ENCODE peak calls at places on chromosome 20, in five cellular contexts. K is nephron progenitor cell, Q is activated B cell treated with CpG ODN at 0.5 μM for 24 hours, W is fibroblast of mammary gland, T is endothelial cell. J is an unnamed sample.

GRCh38 chr20:17653835-17654648 is 28.0 kb downstream of the RRBP1 start:
- DNase-seq in K (no peak), Q (no peak), W (no peak), T (no peak), J (peak; percentile 13)

GRCh38 chr20:57654363-57654997 is 34.3 kb upstream of the ZBP1 start:
- DNase-seq in K (peak; percentile 66), Q (peak; percentile 55), W (peak; percentile 55), T (peak; percentile 62), J (peak; percentile 92)

GRCh38 chr20:41004561-41005360 is 23.9 kb upstream of the TOP1 start:
- DNase-seq in K (no peak), Q (no peak), W (peak; percentile 64), T (no peak), J (no peak)

GRCh38 chr20:35344354-35344837 is 52.2 kb upstream of the FAM83C start:
- DNase-seq in K (no peak), Q (no peak), W (peak; percentile 95), T (no peak), J (no peak)

GRCh38 chr20:54162378-54162777 is 11.4 kb downstream of the CYP24A1 start:
- DNase-seq in K (no peak), Q (no peak), W (no peak), T (no peak), J (no peak)

GRCh38 chr20:3406481-3407425 is 716 bp downstream of the DNAAF9 start:
- DNase-seq in K (peak; percentile 38), Q (peak; percentile 17), W (peak; percentile 83), T (peak; percentile 12), J (peak; percentile 37)

GRCh38 chr20:157154-157553 is at the start of gene DEFB127:
- DNase-seq in K (no peak), Q (no peak), W (no peak), T (no peak), J (no peak)

GRCh38 chr20:61588356-61589054 is 336.4 kb downstream of the CDH4 start:
- DNase-seq in K (peak; percentile 20), Q (no peak), W (peak; percentile 67), T (no peak), J (no peak)

GRCh38 chr20:4775322-4776078 is 53.8 kb downstream of the PRND start:
- DNase-seq in K (no peak), Q (no peak), W (no peak), T (no peak), J (no peak)

DNA sequence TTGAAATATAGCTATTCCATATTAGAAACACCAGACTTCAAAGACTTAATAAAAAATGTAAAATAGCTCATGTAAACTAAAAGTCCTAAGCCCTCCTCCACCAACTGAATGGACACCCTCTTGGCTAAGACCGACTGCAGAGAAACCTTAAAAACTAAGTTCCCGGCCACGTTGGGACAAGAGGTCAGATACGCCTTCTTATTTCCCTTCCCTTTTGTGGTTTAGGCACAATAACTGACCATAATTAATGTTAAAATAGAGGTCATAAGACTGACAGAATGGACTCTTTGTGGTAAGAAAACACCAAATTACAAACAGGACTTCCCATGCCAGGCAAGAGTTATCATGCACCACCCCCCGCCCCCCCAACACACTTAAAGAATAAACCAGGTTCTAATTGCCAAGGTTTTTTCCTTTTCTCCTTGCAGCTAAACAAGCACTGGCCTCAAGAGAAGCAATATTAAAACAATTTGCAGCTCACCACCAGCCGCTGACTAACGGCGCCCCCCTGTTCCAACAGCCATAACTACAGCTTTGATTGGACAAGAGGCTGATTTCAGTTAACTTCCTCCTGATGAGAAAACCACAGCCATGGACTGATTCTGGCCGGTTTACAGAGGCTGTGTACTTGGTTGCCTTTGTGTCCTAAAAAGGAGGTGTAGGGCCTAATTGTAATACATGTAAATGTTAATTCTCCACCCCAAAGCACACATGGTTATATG is 10.7 kb upstream of the LAMP5 start:
- DNase-seq in K (no peak), Q (no peak), W (peak; percentile 77), T (no peak), J (no peak)
- TF ChIP-seq CTCF in K (no peak), Q (no peak), W (peak; percentile 5), T (no peak), J (no peak)

DNA sequence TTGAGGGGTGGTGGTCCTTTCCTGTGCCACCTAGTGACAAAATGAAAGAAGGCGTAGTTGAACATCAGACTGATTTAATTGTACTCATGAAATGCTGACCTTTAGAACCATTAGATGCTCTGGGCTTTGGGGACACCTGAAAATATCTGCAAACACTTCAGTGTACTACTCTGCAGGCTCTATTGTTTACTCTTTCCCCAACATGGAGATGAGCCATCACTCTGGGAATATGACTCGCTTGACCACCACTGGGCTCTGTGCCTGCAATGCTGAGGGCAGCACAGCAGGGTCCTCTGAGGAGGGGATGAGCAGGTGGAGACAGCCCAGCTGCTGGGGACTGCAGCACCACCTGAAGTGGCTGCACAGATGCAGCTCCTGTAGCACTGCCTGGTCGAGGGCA is 74.8 kb upstream of the SLC24A3 start:
- DNase-seq in K (no peak), Q (no peak), W (no peak), T (no peak), J (no peak)
- TF ChIP-seq CTCF in K (no peak), Q (no peak), W (no peak), T (no peak), J (no peak)

GRCh38 chr20:64222851-64223525 is 32.6 kb upstream of the PCMTD2 start:
- DNase-seq in K (no peak), Q (no peak), W (no peak), T (no peak), J (no peak)

GRCh38 chr20:64222273-64222672 is 33.3 kb upstream of the PCMTD2 start:
- DNase-seq in K (no peak), Q (no peak), W (peak; percentile 23), T (no peak), J (no peak)

GRCh38 chr20:64224344-64225165 is 31.0 kb upstream of the PCMTD2 start:
- DNase-seq in K (no peak), Q (no peak), W (peak; percentile 87), T (no peak), J (no peak)

GRCh38 chr20:64225166-64225595 is 30.4 kb upstream of the PCMTD2 start:
- DNase-seq in K (no peak), Q (no peak), W (no peak), T (no peak), J (no peak)

GRCh38 chr20:64223526-64224067 is 32.0 kb upstream of the PCMTD2 start:
- DNase-seq in K (peak; percentile 80), Q (no peak), W (peak; percentile 14), T (peak; percentile 78), J (no peak)
- TF ChIP-seq CTCF in K (peak; percentile 60), Q (no peak), W (no peak), T (no peak), J (no peak)

GRCh38 chr20:33601861-33602260 is 60.3 kb upstream of the C20orf144 start:
- DNase-seq in K (no peak), Q (no peak), W (no peak), T (no peak), J (no peak)

GRCh38 chr20:33602826-33603590 is 59.1 kb upstream of the C20orf144 start:
- DNase-seq in K (no peak), Q (no peak), W (peak; percentile 50), T (no peak), J (no peak)

GRCh38 chr20:33601016-33601415 is 61.1 kb upstream of the C20orf144 start:
- DNase-seq in K (no peak), Q (no peak), W (no peak), T (no peak), J (no peak)

GRCh38 chr20:33604084-33604990 is 57.8 kb upstream of the C20orf144 start:
- DNase-seq in K (no peak), Q (no peak), W (peak; percentile 9), T (no peak), J (no peak)

GRCh38 chr20:33600414-33600813 is 61.7 kb upstream of the C20orf144 start:
- DNase-seq in K (no peak), Q (no peak), W (no peak), T (no peak), J (no peak)
- TF ChIP-seq CTCF in K (no peak), Q (no peak), W (no peak), T (no peak), J (no peak)

GRCh38 chr20:31934968-31935764 is 16.7 kb downstream of the PDRG1 start:
- DNase-seq in K (no peak), Q (no peak), W (no peak), T (peak; percentile 33), J (no peak)
- TF ChIP-seq CTCF in K (peak; percentile 26), Q (no peak), W (no peak), T (no peak), J (no peak)

GRCh38 chr20:43720007-43720406 is 6.8 kb downstream of the GTSF1L start:
- DNase-seq in K (no peak), Q (no peak), W (no peak), T (no peak), J (no peak)
- TF ChIP-seq CTCF in K (no peak), Q (no peak), W (no peak), T (no peak), J (no peak)

GRCh38 chr20:13755809-13756208 is 28.9 kb downstream of the ESF1 start:
- DNase-seq in K (no peak), Q (no peak), W (peak; percentile 22), T (no peak), J (no peak)
- TF ChIP-seq CTCF in K (no peak), Q (no peak), W (peak; percentile 18), T (no peak), J (no peak)